ENCODE peak calls at places on chromosomes 13 and 19, in six cellular contexts. Y, V, T, C, F and L are unnamed samples.

GRCh38 chr19:34316741-34317241 is 48.2 kb upstream of the GPI start:
- DNase-seq in T (no peak), Y (no peak), V (no peak), F (peak), C (peak), L (no peak)

GRCh38 chr19:44758596-44758995 is 10.1 kb downstream of the BCL3 start:
- DNase-seq in T (no peak), C (no peak), V (no peak), F (no peak), Y (no peak), L (no peak)

GRCh38 chr13:111911754-111912452 is 155.0 kb upstream of the SOX1 start:
- DNase-seq in V (no peak), C (no peak), F (no peak), Y (no peak), T (no peak), L (no peak)

GRCh38 chr13:112843392-112844250 is 125.4 kb upstream of the MCF2L start:
- DNase-seq in T (peak), F (no peak), V (no peak), C (no peak), Y (no peak), L (no peak)

GRCh38 chr13:49400755-49401659 is 42.9 kb downstream of the CAB39L start:
- DNase-seq in V (no peak), T (no peak), F (no peak), Y (no peak), C (peak), L (no peak)

GRCh38 chr19:48329167-48329891 is 4.0 kb downstream of the EMP3 start:
- DNase-seq in F (peak), V (no peak), Y (no peak), T (no peak), C (peak), L (no peak)

GRCh38 chr19:52498571-52498970 is 28.9 kb upstream of the ZNF808 start:
- DNase-seq in Y (no peak), C (no peak), T (no peak), V (no peak), F (no peak), L (no peak)

GRCh38 chr19:20964798-20965197 is 41.7 kb downstream of the ZNF85 start:
- DNase-seq in T (no peak), Y (no peak), F (no peak), C (no peak), V (no peak), L (no peak)

GRCh38 chr19:45682117-45682516 is 9.6 kb downstream of the SNRPD2 start:
- DNase-seq in V (no peak), Y (no peak), T (no peak), F (no peak), C (no peak), L (no peak)